ENCODE peak calls at places on chromosome 11, in seven cellular contexts. G, H, B, A, R, S and C are unnamed samples.
A peak's percentile ranks its signal among the peaks of the same experiment; 100 is the strongest.

GRCh38 chr11:73463359-73463758 is 87.2 kb downstream of the RELT start:
- DNase-seq in G (no peak), H (no peak), B (no peak), A (no peak), R (no peak), S (no peak), C (no peak)

GRCh38 chr11:68632802-68633201 is 51.5 kb upstream of the GAL start:
- DNase-seq in G (peak; percentile 83), H (peak; percentile 65), B (no peak), A (peak; percentile 34), R (no peak), S (no peak), C (no peak)

GRCh38 chr11:61769169-61769920 is 16.9 kb downstream of the MYRF start:
- DNase-seq in G (no peak), H (no peak), B (no peak), A (no peak), R (no peak), S (peak; percentile 67), C (peak; percentile 74)

GRCh38 chr11:114399903-114400221 is 449 bp downstream of the C11orf71 start:
- DNase-seq in G (no peak), H (no peak), B (no peak), A (peak; percentile 40), R (no peak), S (peak; percentile 82), C (peak; percentile 87)

GRCh38 chr11:128690746-128691091 is 3.2 kb upstream of the FLI1 start:
- DNase-seq in G (no peak), H (no peak), B (no peak), A (no peak), R (no peak), S (peak; percentile 51), C (no peak)

GRCh38 chr11:47889714-47890441 is 41.7 kb upstream of the NUP160 start:
- DNase-seq in G (no peak), H (no peak), B (no peak), A (no peak), R (no peak), S (no peak), C (no peak)

GRCh38 chr11:332651-333480 is 12.2 kb upstream of the IFITM3 start:
- DNase-seq in G (no peak), H (no peak), B (peak; percentile 62), A (no peak), R (no peak), S (no peak), C (no peak)

GRCh38 chr11:44014968-44015623 is 32.7 kb upstream of the ACCSL start:
- DNase-seq in G (no peak), H (no peak), B (peak; percentile 46), A (no peak), R (no peak), S (no peak), C (no peak)

GRCh38 chr11:70799386-70799785 is 401.1 kb downstream of the CTTN start:
- DNase-seq in G (no peak), H (no peak), B (no peak), A (no peak), R (no peak), S (no peak), C (peak; percentile 26)

GRCh38 chr11:45145421-45146071 is 893 bp upstream of the PRDM11 start:
- DNase-seq in G (no peak), H (peak; percentile 64), B (peak; percentile 75), A (no peak), R (peak; percentile 44), S (no peak), C (peak; percentile 72)

GRCh38 chr11:16839821-16840220 is 101.4 kb downstream of the C11orf58 start:
- DNase-seq in G (no peak), H (no peak), B (no peak), A (no peak), R (no peak), S (no peak), C (no peak)
- H3K4me3 ChIP-seq in G (no peak overlapping the region), H (no peak overlapping the region), B (no peak overlapping the region), A (no peak overlapping the region), R (no peak overlapping the region), S (no peak overlapping the region), C (no peak overlapping the region)

GRCh38 chr11:125933030-125933813 is 12.6 kb upstream of the VSIG10L2 start:
- DNase-seq in G (no peak), H (no peak), B (no peak), A (no peak), R (no peak), S (no peak), C (peak; percentile 28)

GRCh38 chr11:125935056-125935455 is 10.8 kb upstream of the VSIG10L2 start:
- DNase-seq in G (no peak), H (no peak), B (no peak), A (no peak), R (no peak), S (no peak), C (no peak)

GRCh38 chr11:125934473-125934872 is 11.4 kb upstream of the VSIG10L2 start:
- DNase-seq in G (no peak), H (no peak), B (no peak), A (no peak), R (no peak), S (no peak), C (peak; percentile 23)

GRCh38 chr11:125938418-125938817 is 7.4 kb upstream of the VSIG10L2 start:
- DNase-seq in G (no peak), H (no peak), B (peak; percentile 59), A (no peak), R (no peak), S (no peak), C (peak; percentile 38)

GRCh38 chr11:125935629-125936199 is 10.1 kb upstream of the VSIG10L2 start:
- DNase-seq in G (peak; percentile 75), H (no peak), B (peak; percentile 62), A (no peak), R (no peak), S (no peak), C (peak; percentile 41)
- TF ChIP-seq CTCF in G (no peak), H (no peak), B (no peak), A (no peak), R (no peak), S (no peak), C (no peak)

GRCh38 chr11:8011383-8011782 is 24.2 kb downstream of the EIF3F start:
- DNase-seq in G (no peak), H (peak; percentile 7), B (no peak), A (no peak), R (no peak), S (no peak), C (no peak)
- H3K36me3 ChIP-seq in G (no peaks in the 10 kb centered on the region), H (no peaks in the 10 kb centered on the region), B (no peaks in the 10 kb centered on the region), A (no peaks in the 10 kb centered on the region), R (no peaks in the 10 kb centered on the region), S (no peaks in the 10 kb centered on the region), C (no peaks in the 10 kb centered on the region)

DNA sequence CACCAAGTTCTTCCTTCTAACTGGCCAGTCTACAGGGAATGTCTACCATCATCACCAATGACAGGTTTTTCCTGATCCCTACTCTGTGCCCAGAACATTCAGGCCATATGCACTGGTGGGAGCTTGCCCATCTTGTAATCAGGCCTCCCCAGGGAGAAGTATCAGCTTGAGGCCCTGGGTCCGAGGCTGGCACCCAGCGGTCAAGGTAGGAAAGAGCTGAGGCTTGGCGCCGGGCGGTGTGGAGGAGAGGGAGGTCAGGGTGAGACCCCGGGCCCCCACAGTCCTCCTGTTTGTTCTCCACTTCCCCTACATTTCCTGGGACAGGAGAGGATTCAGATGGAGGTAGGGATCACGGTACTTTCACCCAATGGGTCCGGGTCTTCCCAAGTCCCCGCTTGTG is 15.5 kb downstream of the TSKU start:
- DNase-seq in G (no peak), H (no peak), B (peak; percentile 72), A (no peak), R (no peak), S (no peak), C (no peak)
- H3K4me3 ChIP-seq in G (peak overlapping the region; percentile 58), H (no peak overlapping the region), B (peak overlapping the region; percentile 34), A (no peak overlapping the region), R (peak overlapping the region; percentile 59), S (peak overlapping the region; percentile 48), C (peak overlapping the region; percentile 36)

GRCh38 chr11:83219095-83219494 is 25.6 kb downstream of the ANKRD42 start:
- DNase-seq in G (peak; percentile 32), H (no peak), B (no peak), A (no peak), R (no peak), S (no peak), C (no peak)
- TF ChIP-seq CTCF in G (peak; percentile 58), H (no peak), B (no peak), A (no peak), R (peak; percentile 41), S (no peak), C (no peak)

GRCh38 chr11:66226111-66226510 is 42.3 kb upstream of the RAB1B start:
- DNase-seq in G (no peak), H (no peak), B (no peak), A (no peak), R (no peak), S (no peak), C (no peak)

GRCh38 chr11:66227700-66228099 is 40.7 kb upstream of the RAB1B start:
- DNase-seq in G (no peak), H (no peak), B (no peak), A (no peak), R (no peak), S (no peak), C (no peak)

GRCh38 chr11:66224226-66224850 is 44.1 kb upstream of the RAB1B start:
- DNase-seq in G (no peak), H (no peak), B (no peak), A (no peak), R (no peak), S (no peak), C (peak; percentile 39)

GRCh38 chr11:66222358-66223149 is 45.9 kb upstream of the RAB1B start:
- DNase-seq in G (peak; percentile 90), H (peak; percentile 90), B (peak; percentile 95), A (peak; percentile 91), R (peak; percentile 88), S (peak; percentile 93), C (peak; percentile 93)

GRCh38 chr11:66225054-66225453 is 43.4 kb upstream of the RAB1B start:
- DNase-seq in G (no peak), H (no peak), B (no peak), A (no peak), R (no peak), S (no peak), C (peak; percentile 6)
- H3K36me3 ChIP-seq in G (peaks cover 2% of the 10 kb centered on the region), H (no peaks in the 10 kb centered on the region), B (peaks cover 6% of the 10 kb centered on the region), A (no peaks in the 10 kb centered on the region), R (peaks cover 33% of the 10 kb centered on the region), S (peaks cover 46% of the 10 kb centered on the region), C (peaks cover 34% of the 10 kb centered on the region)

DNA sequence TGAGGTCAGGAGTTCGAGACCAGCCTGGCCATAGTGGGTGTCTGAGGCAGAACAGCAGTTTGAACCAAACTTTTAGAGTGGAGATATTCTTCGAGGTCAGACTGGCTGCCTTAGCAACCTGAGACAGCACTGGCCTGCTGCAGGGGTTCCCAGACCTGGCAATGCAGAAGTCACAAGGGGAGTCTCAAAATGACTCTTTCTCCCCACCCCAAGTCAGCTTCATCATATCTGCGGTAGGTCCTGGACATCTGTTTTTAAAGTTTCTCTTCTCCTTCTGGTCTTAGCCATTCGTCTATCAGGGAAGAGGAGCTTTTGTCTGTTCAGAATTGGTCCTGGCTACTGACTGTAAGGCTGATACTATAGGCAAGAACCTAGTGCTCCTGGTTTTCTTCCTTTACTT is 14.5 kb upstream of the CLMP start:
- DNase-seq in G (no peak), H (no peak), B (no peak), A (no peak), R (no peak), S (no peak), C (no peak)
- H3K4me3 ChIP-seq in G (no peak overlapping the region), H (no peak overlapping the region), B (no peak overlapping the region), A (no peak overlapping the region), R (no peak overlapping the region), S (no peak overlapping the region), C (no peak overlapping the region)